ENCODE peak calls at places on chromosomes 2 and 18, in four cellular contexts. S, T, J and I are unnamed samples.

GRCh38 chr2:30679416-30680088 is 127.7 kb downstream of the CAPN13 start:
- DNase-seq in T (peak; percentile 33), J (peak; percentile 73), S (peak; percentile 59), I (no peak)

GRCh38 chr2:179050735-179051134 is 798 bp upstream of the CCDC141 start:
- DNase-seq in S (no peak), J (no peak), T (no peak), I (no peak)

GRCh38 chr18:44594779-44595467 is 85.8 kb upstream of the SETBP1 start:
- DNase-seq in S (peak; percentile 59), J (peak; percentile 79), T (no peak), I (no peak)

GRCh38 chr2:165109915-165110314 is 93.9 kb downstream of the SCN3A start:
- DNase-seq in S (no peak), T (no peak), J (peak; percentile 46), I (no peak)

GRCh38 chr2:100754951-100755350 is 65.0 kb upstream of the NPAS2 start:
- DNase-seq in S (no peak), T (no peak), J (no peak), I (no peak)

GRCh38 chr2:239396881-239397681 is 3.7 kb downstream of the HDAC4 start:
- DNase-seq in J (peak; percentile 43), T (no peak), S (no peak), I (no peak)

GRCh38 chr2:121058852-121059558 is 226.0 kb downstream of the TFCP2L1 start:
- DNase-seq in T (no peak), S (no peak), J (no peak), I (no peak)

GRCh38 chr18:261398-262073 is 6.3 kb downstream of the THOC1 start:
- DNase-seq in J (no peak), T (no peak), S (peak; percentile 15), I (no peak)

GRCh38 chr2:217573565-217573964 is 429.2 kb downstream of the TNS1 start:
- DNase-seq in J (no peak), S (peak; percentile 89), T (no peak), I (no peak)

GRCh38 chr2:119544075-119545031 is at the start of gene CFAP221:
- DNase-seq in S (peak; percentile 28), J (peak; percentile 89), T (peak; percentile 93), I (peak; percentile 81)

GRCh38 chr2:231751042-231751815 is 29.9 kb downstream of the PDE6D start:
- DNase-seq in T (no peak), S (no peak), J (no peak), I (no peak)

DNA sequence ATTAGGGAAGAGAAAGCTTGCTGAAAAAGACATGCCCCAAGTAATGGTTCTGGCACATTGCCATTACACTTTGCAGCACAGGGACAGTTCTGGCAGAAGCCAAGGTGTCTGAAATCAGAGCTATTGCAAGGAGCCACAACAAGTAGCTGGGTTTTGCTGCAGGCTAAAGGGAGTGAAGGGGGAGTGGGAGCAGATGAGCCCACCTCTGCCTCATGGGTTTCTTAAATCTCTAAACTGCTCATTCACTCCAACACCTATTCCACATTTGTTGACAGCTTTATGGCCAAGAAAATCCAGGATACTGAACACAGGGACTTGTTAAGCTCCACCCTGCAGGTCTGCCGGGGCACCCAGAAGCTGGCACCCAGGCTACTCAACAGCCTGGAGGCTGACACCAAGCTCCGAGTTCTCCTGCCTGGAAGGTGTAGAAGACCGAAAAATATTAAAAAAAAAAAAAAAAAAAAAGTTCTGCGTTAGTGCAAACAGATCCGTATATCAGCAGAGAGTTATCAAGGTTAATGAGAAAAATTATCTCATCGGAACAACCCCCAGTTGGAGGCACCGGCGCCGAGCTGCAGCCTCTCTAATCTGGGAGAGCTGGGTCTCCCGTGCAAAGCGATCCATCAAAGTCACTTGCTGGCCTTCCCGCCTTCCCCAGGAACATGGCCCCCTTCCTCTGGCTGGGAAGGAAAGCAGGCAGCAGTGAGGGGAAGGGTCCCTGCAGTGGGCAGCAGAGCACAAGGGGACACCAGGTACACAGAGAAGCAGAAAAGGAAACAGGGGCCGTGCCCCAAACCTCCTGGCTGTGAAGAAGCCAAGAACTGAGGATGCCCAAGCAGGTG is 123.7 kb downstream of the HNMT start:
- DNase-seq in S (no peak), T (no peak), J (no peak), I (no peak)
- H2BK120ac ChIP-seq in S (no peak overlapping the region), T (no peak overlapping the region), J (no peak overlapping the region), I (no peak overlapping the region)

GRCh38 chr2:196440413-196440812 is 199.1 kb upstream of the CCDC150 start:
- DNase-seq in J (no peak), T (no peak), S (no peak), I (no peak)

GRCh38 chr2:196444442-196444841 is 195.1 kb upstream of the CCDC150 start:
- DNase-seq in J (no peak), S (no peak), T (no peak), I (no peak)

GRCh38 chr2:196442211-196442610 is 197.3 kb upstream of the CCDC150 start:
- DNase-seq in T (no peak), J (no peak), S (peak; percentile 7), I (no peak)

GRCh38 chr2:196439760-196440159 is 199.8 kb upstream of the CCDC150 start:
- DNase-seq in J (no peak), S (no peak), T (no peak), I (no peak)

DNA sequence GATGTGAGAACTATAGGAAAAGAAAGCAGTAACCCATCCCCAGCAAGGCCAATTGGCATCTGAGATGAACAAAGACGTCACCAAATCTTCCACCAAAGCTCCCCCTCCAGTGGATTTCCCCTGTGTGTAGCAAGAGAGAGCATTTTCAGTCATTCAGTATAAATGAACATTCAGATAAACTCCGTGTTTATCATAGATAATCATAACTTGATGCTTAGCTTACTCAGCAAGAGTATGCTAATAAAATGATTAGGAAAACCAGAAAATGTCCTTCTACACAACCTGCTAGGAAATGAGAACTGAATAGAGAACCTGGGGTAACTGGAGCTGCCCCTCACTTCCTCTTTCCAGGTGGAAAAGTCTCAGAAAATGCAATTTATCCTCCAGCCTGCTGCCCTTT is 198.0 kb upstream of the CCDC150 start:
- DNase-seq in S (peak; percentile 10), J (no peak), T (no peak), I (no peak)
- H4K5ac ChIP-seq in S (no peak overlapping the region), J (no peak overlapping the region), T (no peak overlapping the region), I (no peak overlapping the region)

DNA sequence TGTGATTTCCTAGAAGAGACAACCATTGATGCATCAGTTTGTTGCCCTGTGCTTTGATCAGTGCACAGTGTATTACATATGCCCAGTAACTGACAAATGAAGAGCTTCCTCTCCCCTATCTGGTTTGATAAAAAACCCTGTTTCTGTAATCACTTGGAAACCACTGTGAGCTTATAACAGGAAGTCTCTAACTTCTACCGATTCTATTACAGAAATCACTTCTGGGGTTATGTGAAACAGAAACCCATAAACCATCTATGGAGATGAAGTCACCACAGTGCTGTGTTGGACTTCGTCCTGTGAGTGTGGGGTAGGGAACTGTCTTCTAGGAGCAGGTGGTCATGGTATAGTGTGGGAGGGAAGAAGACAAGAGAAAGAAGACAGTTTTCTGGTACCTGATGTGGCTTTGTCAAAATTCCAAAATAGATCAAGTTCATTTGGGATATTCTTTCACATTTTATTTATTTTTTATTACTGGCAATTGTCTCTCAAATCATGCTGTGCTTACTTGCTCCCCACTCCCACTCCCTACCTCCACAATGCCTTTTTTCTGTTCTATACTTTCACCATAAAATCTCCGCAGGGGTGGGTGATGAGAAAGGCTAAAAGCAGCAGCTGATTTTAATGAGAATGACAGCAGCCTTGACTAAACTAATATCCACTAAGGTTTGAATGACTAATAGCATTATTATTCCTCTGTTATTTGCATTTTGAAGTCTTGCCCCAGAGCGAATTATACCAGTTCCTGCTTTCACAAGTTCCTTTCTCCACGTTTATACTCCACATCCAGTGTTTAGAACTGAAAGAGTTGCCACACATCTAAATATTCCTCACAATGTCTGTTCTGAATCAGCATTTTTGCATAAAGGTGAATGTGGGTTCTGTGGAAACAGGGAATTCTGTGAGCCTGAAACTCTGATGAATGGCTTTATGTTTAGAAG is 41.7 kb upstream of the RND3 start:
- DNase-seq in J (peak; percentile 44), S (peak; percentile 79), T (no peak), I (no peak)
- H2BK120ac ChIP-seq in J (no peak overlapping the region), S (peak overlapping the region; percentile 98), T (no peak overlapping the region), I (no peak overlapping the region)

GRCh38 chr18:73939391-73939790 is 208.2 kb downstream of the FBXO15 start:
- DNase-seq in S (no peak), J (no peak), T (no peak), I (no peak)

DNA sequence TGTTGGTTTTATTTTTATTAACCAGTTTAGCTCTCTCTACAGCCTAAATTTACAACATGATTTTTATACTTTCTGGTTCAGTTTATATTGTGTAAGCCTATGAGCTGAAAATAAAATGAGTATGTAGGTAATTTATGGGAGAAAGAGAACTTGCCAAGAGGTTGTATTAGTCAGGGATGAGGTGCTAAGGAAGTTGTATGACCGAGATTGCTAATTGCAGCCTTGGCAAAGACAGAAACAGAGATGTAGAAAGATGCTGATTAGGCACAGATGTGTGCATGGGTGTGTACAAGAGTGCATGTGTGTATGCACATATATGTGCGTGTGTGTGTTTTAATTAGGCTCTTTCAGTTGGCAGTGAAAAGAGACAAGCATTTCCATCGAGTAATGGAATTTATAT is 214.0 kb downstream of the FBXO15 start:
- DNase-seq in J (no peak), T (no peak), S (no peak), I (no peak)
- H4K5ac ChIP-seq in J (no peak overlapping the region), T (no peak overlapping the region), S (no peak overlapping the region), I (no peak overlapping the region)

GRCh38 chr2:156532989-156533388 is 96.8 kb downstream of the GPD2 start:
- DNase-seq in J (no peak), T (no peak), S (no peak), I (no peak)
- H2BK120ac ChIP-seq in J (no peak overlapping the region), T (no peak overlapping the region), S (no peak overlapping the region), I (no peak overlapping the region)

GRCh38 chr2:144183744-144184143 is 336.2 kb downstream of the ZEB2 start:
- DNase-seq in T (no peak), J (peak; percentile 13), S (peak; percentile 85), I (no peak)
- H4K5ac ChIP-seq in T (no peak overlapping the region), J (no peak overlapping the region), S (peak overlapping the region; percentile 14), I (no peak overlapping the region)

DNA sequence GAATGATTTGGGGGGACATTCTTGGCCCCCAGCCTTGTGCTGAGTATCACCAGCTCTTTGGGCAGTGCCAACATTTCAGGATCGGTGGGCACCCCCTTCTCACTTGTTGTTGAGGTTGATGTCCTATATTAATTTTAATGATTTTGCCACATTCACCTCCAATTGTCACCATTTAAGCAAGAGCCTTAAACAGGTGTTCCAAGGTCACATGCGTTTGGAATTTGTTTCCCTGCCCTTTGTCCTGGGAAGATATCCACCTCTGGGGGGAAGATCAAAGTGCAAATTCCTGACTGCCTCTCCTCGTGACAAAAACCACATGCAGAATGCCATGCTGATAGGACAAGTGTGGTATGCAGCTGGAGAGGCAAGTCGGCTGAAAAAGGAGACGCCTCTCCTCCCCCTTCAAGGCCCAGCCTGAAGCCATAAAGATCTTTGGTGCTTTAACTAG is 72.5 kb upstream of the ID2 start:
- DNase-seq in T (no peak), S (no peak), J (peak; percentile 97), I (peak; percentile 40)
- H2BK120ac ChIP-seq in T (no peak overlapping the region), S (no peak overlapping the region), J (no peak overlapping the region), I (no peak overlapping the region)

DNA sequence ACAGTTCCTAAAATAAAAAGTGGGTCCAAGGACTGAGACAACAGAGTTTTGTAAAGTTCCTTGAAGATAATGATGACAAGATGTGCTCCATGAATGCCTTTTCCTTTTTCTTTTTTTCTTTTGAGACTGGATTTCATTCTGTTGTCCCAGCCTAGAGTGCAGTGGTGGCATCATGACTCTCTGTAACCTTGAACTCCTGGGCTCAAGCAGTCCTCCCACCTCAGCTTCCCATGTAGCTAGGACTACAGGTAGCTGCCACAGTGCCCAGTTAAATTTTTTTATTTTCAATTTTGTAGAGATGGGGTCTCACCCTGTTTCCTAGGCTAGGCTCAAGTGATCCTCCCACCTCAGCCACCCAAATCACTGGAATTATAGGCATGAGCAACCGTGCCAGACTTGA is 16.1 kb upstream of the TTC27 start:
- DNase-seq in T (no peak), J (no peak), S (no peak), I (no peak)
- H4K5ac ChIP-seq in T (no peak overlapping the region), J (no peak overlapping the region), S (no peak overlapping the region), I (no peak overlapping the region)